ENCODE peak calls at places on chromosome 17, in six cellular contexts. C is AG04450; L is SJSA1; M is CD4-positive, alpha-beta memory T cell; I is CD4-positive, alpha-beta T cell; O is WERI-Rb-1. Q is an unnamed sample. For H3K9me3, the result is how much of the 10 kb centered on the place peaks cover.

GRCh38 chr17:9231449-9232154 is 210.3 kb downstream of the NTN1 start:
- DNase-seq in C (no peak), L (no peak), M (no peak), I (no peak), O (no peak), Q (no peak)

GRCh38 chr17:67663445-67663844 is 54.3 kb upstream of the NOL11 start:
- DNase-seq in C (no peak), L (no peak), M (no peak), I (no peak), O (no peak), Q (no peak)

GRCh38 chr17:43667506-43668438 is 6.0 kb upstream of the MEOX1 start:
- DNase-seq in C (no peak), L (no peak), M (no peak), I (no peak), O (no peak), Q (no peak)

GRCh38 chr17:29176500-29177351 is 3.5 kb downstream of the MYO18A start:
- DNase-seq in C (no peak), L (no peak), M (peak), I (peak), O (peak), Q (peak)

GRCh38 chr17:59332890-59333377 is 1.5 kb downstream of the YPEL2 start:
- DNase-seq in C (no peak), L (no peak), M (no peak), I (no peak), O (no peak), Q (no peak)

GRCh38 chr17:40314557-40314953 is 5.6 kb downstream of the RARA start:
- DNase-seq in C (peak), L (peak), M (peak), I (peak), O (no peak), Q (peak)

GRCh38 chr17:60102632-60103047 is 23.9 kb upstream of the HEATR6 start:
- DNase-seq in C (no peak), L (peak), M (peak), I (peak), O (no peak), Q (no peak)

GRCh38 chr17:75861927-75862317 is 6.8 kb upstream of the WBP2 start:
- DNase-seq in C (no peak), L (no peak), M (no peak), I (no peak), O (no peak), Q (no peak)

GRCh38 chr17:11332706-11333105 is 91.7 kb downstream of the SHISA6 start:
- DNase-seq in C (no peak), L (no peak), M (no peak), I (no peak), O (no peak), Q (no peak)

GRCh38 chr17:31566992-31567373 is 175.5 kb downstream of the RAB11FIP4 start:
- DNase-seq in C (no peak), L (no peak), M (no peak), I (no peak), O (no peak), Q (no peak)

GRCh38 chr17:74454197-74455024 is 12.0 kb upstream of the CD300A start:
- DNase-seq in C (peak), L (peak), M (no peak), I (no peak), O (peak), Q (no peak)

GRCh38 chr17:64139542-64139941 is 9.6 kb upstream of the ERN1 start:
- DNase-seq in C (no peak), L (no peak), M (no peak), I (no peak), O (no peak), Q (no peak)

GRCh38 chr17:57380055-57380356 is 123.7 kb downstream of the MSI2 start:
- DNase-seq in C (no peak), L (no peak), M (no peak), I (no peak), O (no peak), Q (no peak)

DNA sequence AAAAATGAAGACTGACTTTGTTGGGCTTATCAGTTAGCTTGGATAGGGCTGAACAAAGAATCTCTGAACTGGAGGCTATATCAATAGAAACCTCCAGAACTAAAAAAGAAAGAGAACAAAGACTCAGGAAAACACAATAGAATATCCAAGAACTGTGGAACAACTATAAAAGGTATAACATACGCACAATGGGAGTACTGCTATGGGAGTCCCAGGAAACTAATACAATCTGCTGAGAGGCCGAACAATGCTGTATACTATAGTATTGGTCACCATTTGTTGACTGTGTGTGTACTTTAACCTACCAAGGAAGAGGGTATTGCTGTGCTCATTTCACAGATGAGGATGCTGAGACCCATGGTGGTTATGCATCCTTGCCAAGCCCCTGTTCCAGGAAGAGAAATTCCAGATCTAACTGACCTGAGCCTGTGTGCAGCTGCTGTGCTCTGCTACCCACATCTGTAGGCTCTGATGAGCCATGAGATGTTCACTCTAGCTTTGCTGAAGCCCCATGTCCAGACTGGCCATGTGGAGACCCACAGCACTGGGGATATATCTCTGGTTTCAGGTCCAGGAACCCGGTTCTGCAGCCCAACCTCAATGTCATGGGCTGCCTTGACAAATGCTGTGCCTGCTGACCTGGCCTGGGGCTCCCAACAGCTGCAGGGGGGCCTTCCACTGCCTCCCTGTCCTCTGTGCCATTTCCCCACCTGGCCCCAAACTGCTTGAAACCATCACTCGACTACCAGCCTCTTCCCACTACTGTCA is 254.3 kb upstream of the TNRC6C start:
- DNase-seq in C (no peak), L (no peak), M (no peak), I (no peak), O (no peak), Q (no peak)
- H3K9me3 ChIP-seq in C (under half), L (under half), M (under half), I (under half), O (under half), Q (under half)

DNA sequence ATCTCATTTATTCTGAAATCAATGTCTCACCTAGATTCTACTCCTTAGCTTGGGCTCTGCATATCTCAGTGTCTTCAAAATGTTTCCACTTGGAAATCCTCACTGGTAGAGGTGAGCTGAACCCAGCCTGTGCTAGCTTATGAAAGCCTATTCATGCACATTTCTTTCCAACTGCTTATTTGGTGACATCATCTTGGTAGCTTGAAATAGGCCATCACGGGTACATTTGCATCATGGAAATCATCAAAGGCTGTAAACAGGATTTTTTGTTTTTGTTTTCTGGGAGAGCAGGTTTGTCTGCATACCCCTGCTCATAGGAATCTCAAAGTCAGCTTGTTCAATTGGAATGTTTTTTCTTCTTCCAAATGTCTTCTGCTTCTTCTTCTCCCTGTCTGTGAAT is 130.8 kb downstream of the KCNJ18 start:
- DNase-seq in C (no peak), L (no peak), M (no peak), I (no peak), O (no peak), Q (no peak)
- H3K9me3 ChIP-seq in C (under half), L (under half), M (under half), I (under half), O (under half), Q (under half)

GRCh38 chr17:52648995-52649394 is 490.5 kb upstream of the CA10 start:
- DNase-seq in C (no peak), L (no peak), M (no peak), I (no peak), O (no peak), Q (no peak)
- H3K9me3 ChIP-seq in C (under half), L (under half), M (under half), I (under half), O (under half), Q (under half)

GRCh38 chr17:82943339-82943738 is 103.5 kb upstream of the ZNF750 start:
- DNase-seq in C (no peak), L (no peak), M (no peak), I (no peak), O (no peak), Q (no peak)

GRCh38 chr17:82943751-82944150 is 103.9 kb upstream of the ZNF750 start:
- DNase-seq in C (no peak), L (no peak), M (no peak), I (no peak), O (no peak), Q (no peak)

GRCh38 chr17:82946081-82946480 is 106.3 kb upstream of the ZNF750 start:
- DNase-seq in C (no peak), L (no peak), M (no peak), I (no peak), O (no peak), Q (no peak)

GRCh38 chr17:82947051-82947991 is 107.5 kb upstream of the ZNF750 start:
- DNase-seq in C (no peak), L (no peak), M (no peak), I (no peak), O (no peak), Q (no peak)

GRCh38 chr17:82944990-82945389 is 105.2 kb upstream of the ZNF750 start:
- DNase-seq in C (no peak), L (no peak), M (no peak), I (no peak), O (no peak), Q (no peak)
- H3K9me3 ChIP-seq in C (half or more), L (under half), M (under half), I (under half), O (half or more), Q (under half)

GRCh38 chr17:61699694-61700093 is 108.7 kb upstream of the NACA2 start:
- DNase-seq in C (no peak), L (no peak), M (no peak), I (no peak), O (no peak), Q (no peak)
- H3K9me3 ChIP-seq in C (under half), L (under half), M (under half), I (under half), O (under half), Q (under half)

GRCh38 chr17:22669721-22670120 is 977.4 kb downstream of the KCNJ18 start:
- DNase-seq in C (no peak), L (no peak), M (no peak), I (no peak), O (no peak), Q (no peak)
- H3K9me3 ChIP-seq in C (under half), L (under half), M (under half), I (under half), O (under half), Q (under half)